ENCODE peak calls at places on chromosomes 1 and 21, in seven cellular contexts. I, C, A, V, X, G and Z are unnamed samples.
A peak's percentile ranks its signal among the peaks of the same experiment; 100 is the strongest.

GRCh38 chr1:168081373-168082007 is 55.2 kb downstream of the GPR161 start:
- DNase-seq in A (peak; percentile 58), X (no peak), I (no peak), V (peak; percentile 96), C (no peak), G (peak; percentile 35), Z (no peak)

GRCh38 chr1:85200367-85200869 is 398 bp downstream of the SYDE2 start:
- DNase-seq in I (no peak), A (peak; percentile 29), G (no peak), V (no peak), C (peak; percentile 19), X (no peak), Z (no peak)

GRCh38 chr1:29499101-29499650 is 262.9 kb downstream of the PTPRU start:
- DNase-seq in I (no peak), A (no peak), V (no peak), X (no peak), C (no peak), G (no peak), Z (no peak)

GRCh38 chr1:20476260-20477038 is 9.6 kb downstream of the CAMK2N1 start:
- DNase-seq in V (no peak), I (no peak), A (no peak), X (peak; percentile 32), G (no peak), C (no peak), Z (peak; percentile 21)

GRCh38 chr21:46634966-46635323 is 529 bp upstream of the PRMT2 start:
- DNase-seq in A (peak; percentile 67), G (peak; percentile 89), I (peak; percentile 79), X (no peak), C (no peak), V (peak; percentile 68), Z (peak; percentile 77)

GRCh38 chr1:56216173-56216572 is 363.2 kb downstream of the PLPP3 start:
- DNase-seq in I (no peak), G (no peak), X (no peak), A (peak; percentile 26), C (no peak), V (no peak), Z (peak; percentile 77)

GRCh38 chr1:62832276-62832675 is 48.3 kb downstream of the ATG4C start:
- DNase-seq in X (no peak), G (no peak), C (no peak), I (no peak), V (no peak), A (no peak), Z (no peak)

GRCh38 chr1:234656981-234657651 is 47.1 kb upstream of the IRF2BP2 start:
- DNase-seq in C (no peak), X (no peak), G (peak; percentile 92), A (no peak), V (peak; percentile 100), I (no peak), Z (peak; percentile 90)

GRCh38 chr1:43453442-43454269 is at the start of gene HYI:
- DNase-seq in G (peak; percentile 90), I (peak; percentile 89), V (peak; percentile 82), A (peak; percentile 89), X (peak; percentile 86), C (peak; percentile 51), Z (peak; percentile 73)

GRCh38 chr1:15762546-15762945 is 4.0 kb downstream of the FBLIM1 start:
- DNase-seq in X (no peak), A (no peak), I (no peak), G (no peak), C (no peak), V (no peak), Z (no peak)

DNA sequence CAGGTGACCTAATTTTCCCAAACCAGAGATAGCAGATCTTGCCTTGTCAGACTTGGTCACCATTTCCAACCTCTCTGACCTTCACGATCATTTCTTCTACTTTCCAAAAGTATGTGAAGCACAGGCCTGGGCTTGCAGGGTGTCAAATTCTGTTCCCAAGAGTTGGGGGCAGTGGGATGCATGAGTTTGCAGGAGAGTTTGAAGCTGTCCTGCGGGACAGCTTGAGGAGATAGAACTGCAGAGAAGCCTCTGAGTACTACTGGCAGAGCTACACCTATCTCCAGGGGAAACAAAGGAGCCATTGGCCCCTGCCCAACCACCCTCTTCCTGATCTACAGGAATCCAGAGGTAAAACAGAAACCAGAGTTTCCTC is 11.3 kb downstream of the TXNIP start:
- DNase-seq in I (no peak), G (no peak), C (no peak), A (peak; percentile 20), V (peak; percentile 54), X (peak; percentile 27), Z (no peak)
- H3K4me3 ChIP-seq in I (no peak overlapping the region), G (no peak overlapping the region), C (peak overlapping the region; percentile 65), A (no peak overlapping the region), V (no peak overlapping the region), X (peak overlapping the region; percentile 1), Z (no peak overlapping the region)

GRCh38 chr21:36250423-36251075 is 69.4 kb upstream of the MORC3 start:
- DNase-seq in V (no peak), C (no peak), I (no peak), A (no peak), G (no peak), X (no peak), Z (no peak)
- H3K36me3 ChIP-seq in V (peaks cover 9% of the 10 kb centered on the region), C (peaks cover 69% of the 10 kb centered on the region), I (peaks cover 51% of the 10 kb centered on the region), A (peaks cover 84% of the 10 kb centered on the region), G (no peaks in the 10 kb centered on the region), X (no peaks in the 10 kb centered on the region), Z (peaks cover 10% of the 10 kb centered on the region)

GRCh38 chr1:36084502-36085115 is 715 bp downstream of the TEKT2 start:
- DNase-seq in X (no peak), V (no peak), I (no peak), G (no peak), C (no peak), A (no peak), Z (no peak)
- H3K4me3 ChIP-seq in X (peak overlapping the region; percentile 46), V (peak overlapping the region; percentile 41), I (no peak overlapping the region), G (peak overlapping the region; percentile 39), C (no peak overlapping the region), A (peak overlapping the region; percentile 51), Z (no peak overlapping the region)

GRCh38 chr21:45213392-45213791 is 74.3 kb downstream of the POFUT2 start:
- DNase-seq in I (no peak), V (no peak), A (no peak), X (no peak), C (no peak), G (no peak), Z (no peak)
- H3K36me3 ChIP-seq in I (peaks cover 18% of the 10 kb centered on the region), V (peaks cover 6% of the 10 kb centered on the region), A (peaks cover 34% of the 10 kb centered on the region), X (no peaks in the 10 kb centered on the region), C (peaks cover 33% of the 10 kb centered on the region), G (no peaks in the 10 kb centered on the region), Z (no peaks in the 10 kb centered on the region)

GRCh38 chr1:115411388-115412063 is 73.5 kb upstream of the NGF start:
- DNase-seq in A (peak; percentile 29), I (no peak), C (no peak), V (peak; percentile 98), G (no peak), X (no peak), Z (peak; percentile 63)

GRCh38 chr1:115412286-115412685 is 74.2 kb upstream of the NGF start:
- DNase-seq in X (no peak), C (no peak), G (no peak), A (no peak), I (no peak), V (peak; percentile 63), Z (no peak)

GRCh38 chr1:115413621-115414020 is 75.6 kb upstream of the NGF start:
- DNase-seq in C (no peak), X (no peak), V (no peak), G (no peak), A (no peak), I (no peak), Z (no peak)

GRCh38 chr1:115412733-115413132 is 74.7 kb upstream of the NGF start:
- DNase-seq in A (no peak), I (no peak), G (no peak), X (no peak), V (no peak), C (no peak), Z (no peak)

GRCh38 chr1:115413208-115413607 is 75.2 kb upstream of the NGF start:
- DNase-seq in X (no peak), C (no peak), A (no peak), V (no peak), G (no peak), I (no peak), Z (no peak)
- H3K4me3 ChIP-seq in X (no peak overlapping the region), C (no peak overlapping the region), A (no peak overlapping the region), V (no peak overlapping the region), G (no peak overlapping the region), I (no peak overlapping the region), Z (no peak overlapping the region)

DNA sequence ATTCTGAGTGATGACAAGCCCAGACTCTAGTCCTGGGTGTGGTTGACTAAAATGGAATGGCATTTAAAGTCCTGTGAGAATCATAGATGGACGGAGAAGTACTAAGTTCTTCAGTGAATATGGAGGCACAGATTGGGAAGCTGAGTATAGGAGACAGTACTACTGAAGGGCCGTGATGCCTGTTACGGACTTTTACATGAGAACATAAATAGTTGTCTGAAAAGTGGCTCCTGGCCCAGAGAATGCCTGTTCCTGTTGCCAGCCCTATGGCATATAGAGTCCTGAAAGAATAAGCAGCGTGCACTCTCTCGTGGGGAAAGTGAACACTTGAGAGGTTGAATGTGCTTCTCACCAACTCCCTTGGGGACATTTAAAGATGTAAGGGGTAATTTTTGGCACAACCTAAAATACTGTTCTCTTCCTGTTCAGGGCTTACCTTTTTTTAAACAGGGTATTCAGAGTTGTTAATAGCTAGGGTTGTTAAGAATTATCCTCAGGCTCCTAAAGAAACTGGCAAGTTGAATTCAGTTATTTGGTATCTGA is 20.4 kb downstream of the CCT8 start:
- DNase-seq in I (no peak), V (no peak), C (no peak), A (no peak), G (no peak), X (no peak), Z (no peak)
- H3K36me3 ChIP-seq in I (peaks cover 89% of the 10 kb centered on the region), V (peaks cover 6% of the 10 kb centered on the region), C (peaks cover 87% of the 10 kb centered on the region), A (peaks cover 91% of the 10 kb centered on the region), G (peaks cover 18% of the 10 kb centered on the region), X (no peaks in the 10 kb centered on the region), Z (peaks cover 81% of the 10 kb centered on the region)

GRCh38 chr1:116988908-116989307 is 12.7 kb upstream of the CD101 start:
- DNase-seq in X (no peak), I (no peak), V (peak; percentile 75), C (no peak), A (no peak), G (no peak), Z (peak; percentile 17)

GRCh38 chr1:116984406-116985160 is 17.0 kb upstream of the CD101 start:
- DNase-seq in X (no peak), V (no peak), A (no peak), I (no peak), G (no peak), C (no peak), Z (no peak)

GRCh38 chr1:116986531-116987255 is 14.9 kb upstream of the CD101 start:
- DNase-seq in A (no peak), C (no peak), G (no peak), V (no peak), X (no peak), I (peak; percentile 36), Z (no peak)

GRCh38 chr1:116988248-116988647 is 13.3 kb upstream of the CD101 start:
- DNase-seq in C (no peak), G (no peak), I (no peak), A (no peak), X (peak; percentile 23), V (peak; percentile 29), Z (no peak)

DNA sequence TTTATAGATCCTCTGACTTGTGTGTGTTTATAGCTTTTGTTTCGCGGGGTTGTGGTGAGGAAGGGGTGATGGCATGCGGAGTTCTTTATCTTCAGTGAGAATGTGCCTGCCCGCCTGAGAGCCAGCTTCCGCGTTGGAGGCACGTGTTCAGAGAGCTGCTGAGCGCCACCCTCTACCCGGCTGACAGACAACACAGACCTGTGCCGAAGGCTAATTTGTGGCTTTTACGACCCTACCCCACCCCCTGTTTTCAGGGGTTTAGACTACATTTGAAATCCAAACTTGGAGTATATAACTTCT is 14.4 kb upstream of the CD101 start:
- DNase-seq in X (no peak), G (no peak), I (peak; percentile 84), C (peak; percentile 73), V (no peak), A (no peak), Z (no peak)
- H3K4me3 ChIP-seq in X (no peak overlapping the region), G (no peak overlapping the region), I (no peak overlapping the region), C (peak overlapping the region; percentile 86), V (no peak overlapping the region), A (no peak overlapping the region), Z (no peak overlapping the region)